ENCODE peak calls at places on chromosomes 13 and 19, in eight cellular contexts. One of them, this sample, is unnamed.

GRCh38 chr13:94331281-94331680 is 148.2 kb downstream of the DCT start:
- DNase-seq in left ventricle myocardium inferior: no peak
- DNase-seq in AG04450: no peak
- DNase-seq in epithelial cell of esophagus: no peak
- DNase-seq in Panc1: no peak
- DNase-seq in lower leg skin: no peak
- DNase-seq in fibroblast of lung: no peak
- DNase-seq in HCT116: no peak
- DNase-seq in this sample: no peak

GRCh38 chr19:43609872-43610271 is 2.0 kb upstream of the SRRM5 start:
- DNase-seq in epithelial cell of esophagus: no peak
- DNase-seq in Panc1: no peak
- DNase-seq in left ventricle myocardium inferior: no peak
- DNase-seq in lower leg skin: no peak
- DNase-seq in fibroblast of lung: no peak
- DNase-seq in HCT116: no peak
- DNase-seq in AG04450: no peak
- DNase-seq in this sample: no peak

GRCh38 chr13:45102136-45102802 is 18.0 kb upstream of the GTF2F2 start:
- DNase-seq in fibroblast of lung: no peak
- DNase-seq in lower leg skin: no peak
- DNase-seq in AG04450: peak; percentile 24
- DNase-seq in left ventricle myocardium inferior: no peak
- DNase-seq in HCT116: no peak
- DNase-seq in Panc1: no peak
- DNase-seq in epithelial cell of esophagus: no peak
- DNase-seq in this sample: no peak

GRCh38 chr19:18736415-18737336 is 53.2 kb downstream of the CRTC1 start:
- DNase-seq in epithelial cell of esophagus: no peak
- DNase-seq in lower leg skin: no peak
- DNase-seq in left ventricle myocardium inferior: no peak
- DNase-seq in HCT116: no peak
- DNase-seq in AG04450: no peak
- DNase-seq in fibroblast of lung: peak; percentile 5
- DNase-seq in Panc1: no peak
- DNase-seq in this sample: no peak

GRCh38 chr13:27783111-27783510 is 9.2 kb upstream of the GSX1 start:
- DNase-seq in Panc1: no peak
- DNase-seq in lower leg skin: no peak
- DNase-seq in left ventricle myocardium inferior: no peak
- DNase-seq in fibroblast of lung: peak; percentile 19
- DNase-seq in AG04450: no peak
- DNase-seq in epithelial cell of esophagus: peak; percentile 45
- DNase-seq in HCT116: no peak
- DNase-seq in this sample: no peak

GRCh38 chr13:27449936-27450828 is at the start of gene MTIF3:
- DNase-seq in AG04450: peak; percentile 76
- DNase-seq in epithelial cell of esophagus: peak; percentile 97
- DNase-seq in fibroblast of lung: peak; percentile 90
- DNase-seq in HCT116: peak; percentile 95
- DNase-seq in lower leg skin: peak; percentile 96
- DNase-seq in Panc1: peak; percentile 71
- DNase-seq in left ventricle myocardium inferior: peak; percentile 92
- DNase-seq in this sample: peak; percentile 93

GRCh38 chr13:75153834-75154233 is 328.1 kb downstream of the TBC1D4 start:
- DNase-seq in HCT116: no peak
- DNase-seq in AG04450: no peak
- DNase-seq in epithelial cell of esophagus: no peak
- DNase-seq in left ventricle myocardium inferior: no peak
- DNase-seq in Panc1: no peak
- DNase-seq in fibroblast of lung: peak; percentile 44
- DNase-seq in lower leg skin: no peak
- DNase-seq in this sample: no peak

GRCh38 chr13:107585466-107585865 is 629.9 kb downstream of the LIG4 start:
- DNase-seq in lower leg skin: no peak
- DNase-seq in epithelial cell of esophagus: no peak
- DNase-seq in left ventricle myocardium inferior: no peak
- DNase-seq in HCT116: no peak
- DNase-seq in Panc1: no peak
- DNase-seq in AG04450: no peak
- DNase-seq in fibroblast of lung: peak; percentile 44
- DNase-seq in this sample: no peak

GRCh38 chr13:25678398-25678797 is 306.6 kb downstream of the ATP8A2 start:
- DNase-seq in Panc1: no peak
- DNase-seq in AG04450: no peak
- DNase-seq in lower leg skin: no peak
- DNase-seq in epithelial cell of esophagus: no peak
- DNase-seq in left ventricle myocardium inferior: no peak
- DNase-seq in HCT116: no peak
- DNase-seq in fibroblast of lung: no peak
- DNase-seq in this sample: no peak

GRCh38 chr13:25249001-25249543 is 38.2 kb downstream of the MTMR6 start:
- DNase-seq in Panc1: no peak
- DNase-seq in epithelial cell of esophagus: peak; percentile 38
- DNase-seq in left ventricle myocardium inferior: no peak
- DNase-seq in HCT116: no peak
- DNase-seq in AG04450: no peak
- DNase-seq in fibroblast of lung: peak; percentile 41
- DNase-seq in lower leg skin: no peak
- DNase-seq in this sample: peak; percentile 49

GRCh38 chr13:67736646-67737420 is 506.7 kb upstream of the PCDH9 start:
- DNase-seq in lower leg skin: no peak
- DNase-seq in fibroblast of lung: peak; percentile 90
- DNase-seq in epithelial cell of esophagus: peak; percentile 41
- DNase-seq in left ventricle myocardium inferior: no peak
- DNase-seq in HCT116: no peak
- DNase-seq in Panc1: no peak
- DNase-seq in AG04450: peak; percentile 37
- DNase-seq in this sample: peak; percentile 95

GRCh38 chr13:109412232-109412935 is 374.0 kb downstream of the IRS2 start:
- DNase-seq in left ventricle myocardium inferior: peak; percentile 55
- DNase-seq in fibroblast of lung: peak; percentile 36
- DNase-seq in epithelial cell of esophagus: peak; percentile 17
- DNase-seq in AG04450: no peak
- DNase-seq in lower leg skin: no peak
- DNase-seq in Panc1: no peak
- DNase-seq in HCT116: peak; percentile 18
- DNase-seq in this sample: peak; percentile 80

GRCh38 chr19:51970718-51971117 is 15.9 kb downstream of the ZNF350 start:
- DNase-seq in HCT116: no peak
- DNase-seq in lower leg skin: no peak
- DNase-seq in AG04450: no peak
- DNase-seq in left ventricle myocardium inferior: no peak
- DNase-seq in fibroblast of lung: no peak
- DNase-seq in Panc1: no peak
- DNase-seq in epithelial cell of esophagus: no peak
- DNase-seq in this sample: no peak

DNA sequence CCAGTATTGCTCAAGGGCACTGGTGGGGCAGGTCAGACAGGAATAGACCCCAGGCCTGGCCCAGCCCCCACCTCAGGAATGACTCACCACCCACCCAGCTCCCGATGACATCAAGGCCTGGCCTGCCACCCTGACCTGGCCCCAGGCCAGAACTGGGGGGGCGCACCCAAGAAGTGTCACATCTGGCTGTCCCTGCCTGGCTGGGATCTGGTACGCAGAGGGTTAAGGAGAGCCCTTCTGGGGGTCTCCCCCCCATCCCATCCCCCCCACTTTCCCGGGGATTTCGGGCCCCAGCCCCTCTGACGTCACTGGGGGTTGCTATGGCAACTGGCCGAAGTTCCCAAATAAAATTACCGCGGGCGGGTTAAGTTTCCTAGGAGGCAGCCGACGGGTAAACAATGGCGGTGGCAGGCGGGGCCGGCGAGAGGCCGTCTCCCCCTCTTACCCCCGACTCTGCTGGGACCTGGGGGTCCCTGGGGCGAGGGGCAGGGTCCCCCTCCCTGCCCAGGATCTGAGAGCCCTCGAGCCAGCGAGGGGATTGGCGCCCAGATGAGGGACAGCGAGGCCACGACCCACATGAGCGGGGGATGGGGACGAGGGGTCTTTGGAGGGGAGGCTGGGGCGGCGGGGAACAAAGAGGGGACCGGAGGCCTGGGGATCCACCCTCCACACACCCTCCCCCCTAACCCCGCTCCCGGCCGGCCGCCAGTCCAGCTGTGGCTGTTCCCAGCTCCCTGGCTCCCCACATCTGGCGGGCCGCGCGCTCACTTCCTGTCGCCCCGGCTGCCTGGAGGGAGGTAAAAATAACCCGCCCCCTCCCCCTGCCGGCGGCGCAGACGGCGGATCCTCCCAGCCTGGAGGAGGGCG is 29.7 kb upstream of the NANOS3 start:
- DNase-seq in fibroblast of lung: peak; percentile 94
- DNase-seq in AG04450: peak; percentile 82
- DNase-seq in lower leg skin: peak; percentile 90
- DNase-seq in HCT116: peak; percentile 87
- DNase-seq in Panc1: no peak
- DNase-seq in left ventricle myocardium inferior: peak; percentile 98
- DNase-seq in epithelial cell of esophagus: peak; percentile 89
- DNase-seq in this sample: peak; percentile 97
- TF ChIP-seq CTCF in fibroblast of lung: no peak
- TF ChIP-seq CTCF in AG04450: no peak
- TF ChIP-seq CTCF in lower leg skin: no peak
- TF ChIP-seq CTCF in HCT116: no peak
- TF ChIP-seq CTCF in Panc1: no peak
- TF ChIP-seq CTCF in left ventricle myocardium inferior: peak; percentile 48
- TF ChIP-seq CTCF in epithelial cell of esophagus: no peak
- TF ChIP-seq CTCF in this sample: peak; percentile 7

GRCh38 chr19:10087296-10088061 is 1.4 kb downstream of the SHFL start:
- DNase-seq in left ventricle myocardium inferior: no peak
- DNase-seq in HCT116: no peak
- DNase-seq in fibroblast of lung: no peak
- DNase-seq in AG04450: no peak
- DNase-seq in Panc1: no peak
- DNase-seq in lower leg skin: no peak
- DNase-seq in epithelial cell of esophagus: no peak
- DNase-seq in this sample: no peak
- H3K4me3 ChIP-seq in left ventricle myocardium inferior: peak overlapping the region; percentile 99
- H3K4me3 ChIP-seq in HCT116: no peak overlapping the region
- H3K4me3 ChIP-seq in fibroblast of lung: peak overlapping the region; percentile 82
- H3K4me3 ChIP-seq in AG04450: peak overlapping the region; percentile 92
- H3K4me3 ChIP-seq in Panc1: peak overlapping the region; percentile 78
- H3K4me3 ChIP-seq in lower leg skin: no peak overlapping the region
- H3K4me3 ChIP-seq in epithelial cell of esophagus: no peak overlapping the region
- H3K4me3 ChIP-seq in this sample: peak overlapping the region; percentile 94

GRCh38 chr19:35500611-35501010 is 10.3 kb upstream of the KRTDAP start:
- DNase-seq in Panc1: no peak
- DNase-seq in lower leg skin: no peak
- DNase-seq in HCT116: no peak
- DNase-seq in fibroblast of lung: no peak
- DNase-seq in epithelial cell of esophagus: no peak
- DNase-seq in left ventricle myocardium inferior: no peak
- DNase-seq in AG04450: no peak
- DNase-seq in this sample: no peak

GRCh38 chr19:35498984-35499383 is 8.7 kb upstream of the KRTDAP start:
- DNase-seq in lower leg skin: no peak
- DNase-seq in HCT116: no peak
- DNase-seq in Panc1: no peak
- DNase-seq in fibroblast of lung: no peak
- DNase-seq in epithelial cell of esophagus: no peak
- DNase-seq in left ventricle myocardium inferior: no peak
- DNase-seq in AG04450: no peak
- DNase-seq in this sample: no peak

GRCh38 chr19:35498220-35498619 is 8.0 kb upstream of the KRTDAP start:
- DNase-seq in Panc1: no peak
- DNase-seq in AG04450: no peak
- DNase-seq in epithelial cell of esophagus: no peak
- DNase-seq in lower leg skin: no peak
- DNase-seq in HCT116: no peak
- DNase-seq in left ventricle myocardium inferior: no peak
- DNase-seq in fibroblast of lung: no peak
- DNase-seq in this sample: no peak

GRCh38 chr19:35495107-35496064 is 5.1 kb upstream of the KRTDAP start:
- DNase-seq in left ventricle myocardium inferior: peak; percentile 63
- DNase-seq in fibroblast of lung: peak; percentile 51
- DNase-seq in HCT116: peak; percentile 35
- DNase-seq in lower leg skin: no peak
- DNase-seq in Panc1: peak; percentile 33
- DNase-seq in epithelial cell of esophagus: peak; percentile 75
- DNase-seq in AG04450: peak; percentile 10
- DNase-seq in this sample: peak; percentile 47

DNA sequence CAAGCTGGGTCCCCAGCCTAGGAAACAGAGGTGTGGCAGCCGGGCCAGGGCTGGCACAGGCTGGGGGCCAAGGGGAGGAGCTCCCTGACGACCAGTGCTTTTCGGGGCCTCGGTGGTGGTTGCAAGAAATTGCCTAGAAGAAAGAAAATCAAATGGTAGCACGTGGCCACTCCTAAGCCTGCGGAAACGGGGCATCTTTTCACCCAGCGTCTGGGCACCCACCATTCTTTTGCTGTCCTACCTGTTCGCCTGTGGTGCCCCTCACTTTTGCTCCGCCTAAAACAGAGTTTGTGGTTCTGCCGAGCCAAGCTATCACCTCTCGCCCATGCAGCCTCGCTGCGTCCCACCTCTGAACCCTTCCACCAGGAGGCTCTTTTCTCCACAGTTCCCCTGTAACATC is 7.1 kb upstream of the KRTDAP start:
- DNase-seq in epithelial cell of esophagus: no peak
- DNase-seq in Panc1: no peak
- DNase-seq in left ventricle myocardium inferior: no peak
- DNase-seq in fibroblast of lung: no peak
- DNase-seq in AG04450: no peak
- DNase-seq in HCT116: no peak
- DNase-seq in lower leg skin: no peak
- DNase-seq in this sample: no peak
- TF ChIP-seq CTCF in epithelial cell of esophagus: no peak
- TF ChIP-seq CTCF in Panc1: no peak
- TF ChIP-seq CTCF in left ventricle myocardium inferior: no peak
- TF ChIP-seq CTCF in fibroblast of lung: no peak
- TF ChIP-seq CTCF in AG04450: no peak
- TF ChIP-seq CTCF in HCT116: no peak
- TF ChIP-seq CTCF in lower leg skin: no peak
- TF ChIP-seq CTCF in this sample: no peak

GRCh38 chr19:47429140-47429793 is 9.9 kb upstream of the MEIS3 start:
- DNase-seq in AG04450: no peak
- DNase-seq in Panc1: no peak
- DNase-seq in fibroblast of lung: no peak
- DNase-seq in lower leg skin: no peak
- DNase-seq in left ventricle myocardium inferior: no peak
- DNase-seq in epithelial cell of esophagus: no peak
- DNase-seq in HCT116: no peak
- DNase-seq in this sample: no peak

GRCh38 chr19:47432091-47432490 is 12.8 kb upstream of the MEIS3 start:
- DNase-seq in Panc1: no peak
- DNase-seq in left ventricle myocardium inferior: no peak
- DNase-seq in epithelial cell of esophagus: no peak
- DNase-seq in HCT116: no peak
- DNase-seq in fibroblast of lung: no peak
- DNase-seq in AG04450: no peak
- DNase-seq in lower leg skin: no peak
- DNase-seq in this sample: no peak

GRCh38 chr19:47427241-47428176 is 8.2 kb upstream of the MEIS3 start:
- DNase-seq in AG04450: no peak
- DNase-seq in Panc1: peak; percentile 62
- DNase-seq in lower leg skin: no peak
- DNase-seq in HCT116: peak; percentile 44
- DNase-seq in fibroblast of lung: peak; percentile 36
- DNase-seq in epithelial cell of esophagus: peak; percentile 66
- DNase-seq in left ventricle myocardium inferior: peak; percentile 40
- DNase-seq in this sample: peak; percentile 33

GRCh38 chr19:47430041-47430802 is 10.9 kb upstream of the MEIS3 start:
- DNase-seq in left ventricle myocardium inferior: no peak
- DNase-seq in Panc1: no peak
- DNase-seq in HCT116: no peak
- DNase-seq in fibroblast of lung: peak; percentile 36
- DNase-seq in lower leg skin: no peak
- DNase-seq in AG04450: no peak
- DNase-seq in epithelial cell of esophagus: peak; percentile 60
- DNase-seq in this sample: peak; percentile 38

GRCh38 chr19:47428177-47428894 is 9.0 kb upstream of the MEIS3 start:
- DNase-seq in lower leg skin: peak; percentile 77
- DNase-seq in AG04450: peak; percentile 92
- DNase-seq in epithelial cell of esophagus: peak; percentile 100
- DNase-seq in Panc1: peak; percentile 48
- DNase-seq in fibroblast of lung: peak; percentile 86
- DNase-seq in left ventricle myocardium inferior: peak; percentile 85
- DNase-seq in HCT116: peak; percentile 100
- DNase-seq in this sample: peak; percentile 88
- H3K4me3 ChIP-seq in lower leg skin: no peak overlapping the region
- H3K4me3 ChIP-seq in AG04450: peak overlapping the region; percentile 50
- H3K4me3 ChIP-seq in epithelial cell of esophagus: no peak overlapping the region
- H3K4me3 ChIP-seq in Panc1: peak overlapping the region; percentile 55
- H3K4me3 ChIP-seq in fibroblast of lung: peak overlapping the region; percentile 47
- H3K4me3 ChIP-seq in left ventricle myocardium inferior: peak overlapping the region; percentile 8
- H3K4me3 ChIP-seq in HCT116: peak overlapping the region; percentile 24
- H3K4me3 ChIP-seq in this sample: peak overlapping the region; percentile 15